ENCODE peak calls at places on chromosome 5, in ten cellular contexts. K is HepG2, M is endothelial cell, T is caudate nucleus, W is RPMI7951, H is astrocyte of the hippocampus, R is occipital lobe, G is M059J, D is EH, B is uterus. U is an unnamed sample.

GRCh38 chr5:72722792-72723402 is 93.6 kb upstream of the TNPO1 start:
- DNase-seq in K (no peak), M (no peak), T (no peak), W (no peak), H (no peak), R (no peak), G (no peak), D (no peak), B (no peak), U (no peak)

GRCh38 chr5:96614110-96614691 is 48.0 kb upstream of the CAST start:
- DNase-seq in K (peak), M (peak), T (peak), W (peak), H (peak), R (no peak), G (peak), D (peak), B (peak), U (peak)

GRCh38 chr5:96743065-96743768 is 64.5 kb downstream of the ERAP1 start:
- DNase-seq in K (no peak), M (no peak), T (no peak), W (peak), H (no peak), R (no peak), G (peak), D (peak), B (peak), U (no peak)

GRCh38 chr5:165903835-165904234 is 2387.6 kb upstream of the WWC1 start:
- DNase-seq in K (no peak), M (no peak), T (no peak), W (no peak), H (no peak), R (no peak), G (no peak), D (no peak), B (no peak), U (no peak)

GRCh38 chr5:157464518-157465171 is 4.6 kb downstream of the NIPAL4 start:
- DNase-seq in K (no peak), M (no peak), T (peak), W (peak), H (peak), R (no peak), G (peak), D (peak), B (peak), U (no peak)

GRCh38 chr5:142151436-142152382 is 43.1 kb downstream of the NDFIP1 start:
- DNase-seq in K (peak), M (peak), T (no peak), W (peak), H (peak), R (no peak), G (peak), D (peak), B (peak), U (peak)

GRCh38 chr5:43105369-43106289 is 15.1 kb upstream of the ZNF131 start:
- DNase-seq in K (peak), M (peak), T (peak), W (peak), H (peak), R (peak), G (peak), D (peak), B (peak), U (peak)

GRCh38 chr5:158979749-158980521 is 119.8 kb downstream of the EBF1 start:
- DNase-seq in K (no peak), M (peak), T (peak), W (peak), H (peak), R (peak), G (peak), D (peak), B (peak), U (peak)

GRCh38 chr5:59173568-59173967 is 590.7 kb downstream of the RAB3C start:
- DNase-seq in K (no peak), M (no peak), T (no peak), W (no peak), H (no peak), R (no peak), G (no peak), D (no peak), B (no peak), U (no peak)

GRCh38 chr5:39274388-39275085 is 55.2 kb upstream of the FYB1 start:
- DNase-seq in K (no peak), M (no peak), T (no peak), W (peak), H (no peak), R (no peak), G (peak), D (no peak), B (no peak), U (no peak)

U was measured in NCI-H1105.